ENCODE peak calls at places on chromosomes 12 and 14, in seven cellular contexts. M is activated naive CD4-positive, alpha-beta T cell treated with anti-CD3 and anti-CD28 coated beads, Interleukin-2, amount 10 ng/mL, durations not matched to agents 7 days and 5 days; I is glutamatergic neuron; Q is HEK293T; A is Calu3; X is Ammon's horn; G is RWPE1. T is an unnamed sample.

GRCh38 chr14:76776306-76777251 is 15.3 kb downstream of the VASH1 start:
- DNase-seq in M (no peak), I (no peak), Q (no peak), A (no peak), X (peak), G (no peak), T (no peak)

GRCh38 chr12:126719886-126720666 is 1546.9 kb upstream of the TMEM132C start:
- DNase-seq in M (no peak), I (no peak), Q (no peak), A (no peak), X (no peak), G (no peak), T (no peak)

GRCh38 chr14:88706425-88706824 is 86.3 kb downstream of the EML5 start:
- DNase-seq in M (no peak), I (no peak), Q (no peak), A (no peak), X (no peak), G (peak), T (peak)

GRCh38 chr12:121167232-121167820 is 34.6 kb downstream of the P2RX7 start:
- DNase-seq in M (no peak), I (no peak), Q (no peak), A (no peak), X (no peak), G (no peak), T (no peak)

GRCh38 chr12:49933793-49934192 is 16.7 kb upstream of the AQP2 start:
- DNase-seq in M (no peak), I (no peak), Q (no peak), A (no peak), X (no peak), G (no peak), T (no peak)

GRCh38 chr12:21546721-21547120 is 20.6 kb downstream of the SPX start:
- DNase-seq in M (no peak), I (no peak), Q (no peak), A (no peak), X (no peak), G (no peak), T (no peak)

GRCh38 chr12:55847603-55848329 is 5.0 kb upstream of the MMP19 start:
- DNase-seq in M (no peak), I (no peak), Q (peak), A (no peak), X (peak), G (peak), T (peak)

GRCh38 chr12:50806176-50806575 is 36.5 kb upstream of the TMPRSS12 start:
- DNase-seq in M (no peak), I (no peak), Q (no peak), A (no peak), X (peak), G (no peak), T (no peak)

GRCh38 chr14:100072783-100073346 is 7.6 kb downstream of the EVL start:
- DNase-seq in M (peak), I (no peak), Q (no peak), A (no peak), X (no peak), G (no peak), T (no peak)

GRCh38 chr12:110537605-110538409 is 35.7 kb downstream of the RAD9B start:
- DNase-seq in M (no peak), I (no peak), Q (no peak), A (no peak), X (no peak), G (peak), T (peak)

GRCh38 chr12:27513155-27513824 is 10.7 kb upstream of the PPFIBP1 start:
- DNase-seq in M (no peak), I (no peak), Q (no peak), A (no peak), X (no peak), G (no peak), T (no peak)

GRCh38 chr12:39145175-39145999 is 240.0 kb upstream of the CPNE8 start:
- DNase-seq in M (peak), I (peak), Q (no peak), A (no peak), X (peak), G (no peak), T (no peak)

GRCh38 chr14:73725116-73726024 is 11.2 kb upstream of the PNMA1 start:
- DNase-seq in M (no peak), I (no peak), Q (no peak), A (no peak), X (peak), G (no peak), T (no peak)

GRCh38 chr12:98221243-98221808 is 294.1 kb upstream of the TMPO start:
- DNase-seq in M (no peak), I (no peak), Q (no peak), A (no peak), X (no peak), G (no peak), T (no peak)

GRCh38 chr14:96146131-96146771 is 58.4 kb upstream of the BDKRB2 start:
- DNase-seq in M (no peak), I (no peak), Q (no peak), A (no peak), X (peak), G (no peak), T (peak)

GRCh38 chr14:36556811-36557433 is 25.5 kb downstream of the NKX2-8 start:
- DNase-seq in M (peak), I (peak), Q (peak), A (peak), X (peak), G (peak), T (no peak)

GRCh38 chr12:101414533-101415119 is 7.1 kb upstream of the ARL1 start:
- DNase-seq in M (peak), I (no peak), Q (peak), A (peak), X (peak), G (peak), T (peak)

GRCh38 chr14:59427653-59428578 is 37.3 kb downstream of the GPR135 start:
- DNase-seq in M (no peak), I (no peak), Q (no peak), A (no peak), X (no peak), G (no peak), T (no peak)

GRCh38 chr14:68972507-68973272 is 6.4 kb downstream of the ACTN1 start:
- DNase-seq in M (no peak), I (no peak), Q (no peak), A (no peak), X (no peak), G (no peak), T (no peak)

T was measured in foreskin keratinocyte.